ENCODE peak calls at places on chromosomes 2 and 18, in ten cellular contexts. T is activated CD8-positive, alpha-beta T cell treated with anti-CD3 and anti-CD28 coated beads for 36 hours; G is A549; Y is HL-60; J is adrenal gland; F is uterus; B is fibroblast of lung; X is ovary; I is mammary epithelial cell; H is body of pancreas. Z is an unnamed sample.

GRCh38 chr2:240919786-240920782 is 13.9 kb downstream of the CROCC2 start:
- DNase-seq in T (no peak), G (no peak), Y (no peak), J (no peak), F (peak; percentile 8), B (no peak), X (peak; percentile 6), I (no peak), H (peak; percentile 6), Z (peak; percentile 1)

GRCh38 chr2:159684796-159685195 is 27.5 kb upstream of the MARCHF7 start:
- DNase-seq in T (no peak), G (peak; percentile 11), Y (no peak), J (no peak), F (no peak), B (peak; percentile 80), X (no peak), I (peak; percentile 67), H (no peak), Z (peak; percentile 2)

GRCh38 chr2:30382995-30383394 is 64.1 kb upstream of the LCLAT1 start:
- DNase-seq in T (no peak), G (no peak), Y (no peak), J (no peak), F (no peak), B (no peak), X (no peak), I (no peak), H (no peak), Z (no peak)

GRCh38 chr2:2045191-2045590 is 285.9 kb downstream of the MYT1L start:
- DNase-seq in T (no peak), G (no peak), Y (no peak), J (no peak), F (no peak), B (no peak), X (no peak), I (no peak), H (no peak), Z (no peak)

GRCh38 chr2:160309585-160309984 is 109.5 kb upstream of the ITGB6 start:
- DNase-seq in T (no peak), G (no peak), Y (no peak), J (no peak), F (no peak), B (peak; percentile 55), X (no peak), I (peak; percentile 30), H (no peak), Z (no peak)

GRCh38 chr2:194697439-194697838 is 959.6 kb upstream of the SLC39A10 start:
- DNase-seq in T (no peak), G (no peak), Y (no peak), J (no peak), F (no peak), B (no peak), X (no peak), I (no peak), H (no peak), Z (no peak)

GRCh38 chr18:28802546-28802945 is 625.6 kb upstream of the CDH2 start:
- DNase-seq in T (no peak), G (no peak), Y (no peak), J (no peak), F (no peak), B (peak; percentile 73), X (no peak), I (no peak), H (no peak), Z (no peak)

GRCh38 chr2:96159084-96159830 is 14.0 kb upstream of the DUSP2 start:
- DNase-seq in T (peak; percentile 87), G (no peak), Y (no peak), J (no peak), F (no peak), B (no peak), X (no peak), I (no peak), H (no peak), Z (no peak)

GRCh38 chr2:20620696-20621365 is 30.1 kb downstream of the HS1BP3 start:
- DNase-seq in T (no peak), G (no peak), Y (no peak), J (no peak), F (peak; percentile 25), B (no peak), X (no peak), I (no peak), H (no peak), Z (no peak)

GRCh38 chr2:207472343-207473202 is 57.2 kb upstream of the CREB1 start:
- DNase-seq in T (no peak), G (no peak), Y (no peak), J (no peak), F (no peak), B (peak; percentile 55), X (no peak), I (peak; percentile 6), H (no peak), Z (no peak)

GRCh38 chr2:170258382-170258781 is 80.4 kb downstream of the MYO3B start:
- DNase-seq in T (no peak), G (no peak), Y (no peak), J (no peak), F (no peak), B (peak; percentile 24), X (no peak), I (no peak), H (no peak), Z (no peak)

GRCh38 chr2:200405599-200406298 is 99.3 kb downstream of the SPATS2L start:
- DNase-seq in T (no peak), G (peak; percentile 92), Y (no peak), J (no peak), F (no peak), B (peak; percentile 96), X (no peak), I (peak; percentile 87), H (no peak), Z (peak; percentile 58)

GRCh38 chr2:25586726-25587144 is 86.6 kb downstream of the DTNB start:
- DNase-seq in T (peak; percentile 40), G (no peak), Y (no peak), J (no peak), F (no peak), B (peak; percentile 26), X (no peak), I (no peak), H (no peak), Z (no peak)

GRCh38 chr18:74450626-74451025 is 6.5 kb downstream of the DIPK1C start:
- DNase-seq in T (no peak), G (no peak), Y (no peak), J (no peak), F (no peak), B (no peak), X (no peak), I (no peak), H (no peak), Z (no peak)
- TF ChIP-seq CTCF in T (no peak), G (no peak), Y (no peak), J (no peak), F (no peak), B (no peak), X (no peak), I (no peak), H (no peak), Z (no peak)

GRCh38 chr2:38446418-38446817 is 69.3 kb upstream of the ATL2 start:
- DNase-seq in T (no peak), G (no peak), Y (no peak), J (peak; percentile 37), F (no peak), B (no peak), X (no peak), I (no peak), H (no peak), Z (no peak)
- TF ChIP-seq CTCF in T (no peak), G (peak; percentile 8), Y (no peak), J (peak; percentile 40), F (no peak), B (no peak), X (no peak), I (peak; percentile 42), H (peak; percentile 32), Z (no peak)

DNA sequence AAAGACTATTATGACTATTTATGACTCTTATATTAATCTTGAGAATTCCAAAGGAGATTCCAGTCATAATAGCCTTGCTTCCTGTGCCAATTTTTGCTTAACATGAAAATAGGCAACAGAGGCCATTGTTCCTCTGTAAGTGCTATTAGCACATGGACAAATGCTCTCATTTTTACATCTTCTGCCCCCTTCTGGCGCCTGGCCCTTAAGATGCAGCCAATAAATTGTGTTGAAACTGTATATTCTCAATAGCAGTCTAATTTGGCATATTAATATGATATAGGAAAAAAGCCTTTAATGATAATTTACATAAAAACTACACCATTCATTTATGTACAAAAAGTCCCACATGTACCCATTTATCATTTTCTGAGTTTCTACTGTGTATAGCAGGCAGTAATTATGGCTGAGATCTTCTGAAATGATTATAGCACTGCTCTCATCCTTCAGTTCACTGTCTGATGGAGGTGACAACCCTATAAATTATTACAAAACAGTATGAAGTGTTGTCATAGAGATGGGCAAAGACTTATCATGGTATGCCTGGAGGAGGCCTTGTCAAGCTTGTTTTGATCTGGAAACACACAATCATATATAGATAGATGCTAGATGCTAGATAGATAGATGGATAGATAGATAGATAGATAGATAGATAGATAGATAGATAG is 613.3 kb downstream of the TSN start:
- DNase-seq in T (no peak), G (no peak), Y (no peak), J (no peak), F (no peak), B (no peak), X (no peak), I (no peak), H (no peak), Z (peak; percentile 24)
- TF ChIP-seq CTCF in T (no peak), G (no peak), Y (no peak), J (no peak), F (no peak), B (no peak), X (no peak), I (peak; percentile 19), H (no peak), Z (no peak)

GRCh38 chr2:43192039-43192438 is 34.4 kb downstream of the ZFP36L2 start:
- DNase-seq in T (peak; percentile 68), G (peak; percentile 51), Y (no peak), J (no peak), F (no peak), B (no peak), X (no peak), I (no peak), H (no peak), Z (no peak)
- TF ChIP-seq CTCF in T (peak; percentile 51), G (no peak), Y (no peak), J (no peak), F (no peak), B (no peak), X (no peak), I (no peak), H (no peak), Z (no peak)